ENCODE peak calls at places on chromosomes 1 and 21, in five cellular contexts. One of them, this sample, is unnamed.
A peak's percentile ranks its signal among the peaks of the same experiment; 100 is the strongest.

GRCh38 chr21:35603471-35603870 is 456.9 kb downstream of the SETD4 start:
- DNase-seq in MV-4-11: no peak
- DNase-seq in Right ventricle myocardium superior: no peak
- DNase-seq in occipital lobe: no peak
- DNase-seq in cardiac septum: no peak
- DNase-seq in this sample: no peak

GRCh38 chr1:201826830-201827229 is 2.1 kb upstream of the IPO9 start:
- DNase-seq in MV-4-11: no peak
- DNase-seq in Right ventricle myocardium superior: no peak
- DNase-seq in occipital lobe: no peak
- DNase-seq in cardiac septum: no peak
- DNase-seq in this sample: no peak

GRCh38 chr1:169858467-169858866 is 35.2 kb downstream of the SCYL3 start:
- DNase-seq in MV-4-11: no peak
- DNase-seq in Right ventricle myocardium superior: no peak
- DNase-seq in occipital lobe: no peak
- DNase-seq in cardiac septum: no peak
- DNase-seq in this sample: no peak

GRCh38 chr1:151144474-151145157 is 1.8 kb downstream of the SEMA6C start:
- DNase-seq in MV-4-11: no peak
- DNase-seq in Right ventricle myocardium superior: no peak
- DNase-seq in occipital lobe: no peak
- DNase-seq in cardiac septum: no peak
- DNase-seq in this sample: no peak

GRCh38 chr1:113002297-113002696 is 46.3 kb upstream of the SLC16A1 start:
- DNase-seq in MV-4-11: no peak
- DNase-seq in Right ventricle myocardium superior: no peak
- DNase-seq in occipital lobe: no peak
- DNase-seq in cardiac septum: no peak
- DNase-seq in this sample: no peak

GRCh38 chr1:41891403-41891896 is 27.3 kb downstream of the HIVEP3 start:
- DNase-seq in MV-4-11: peak; percentile 53
- DNase-seq in Right ventricle myocardium superior: peak; percentile 50
- DNase-seq in occipital lobe: no peak
- DNase-seq in cardiac septum: no peak
- DNase-seq in this sample: peak; percentile 70

GRCh38 chr1:4005431-4005830 is 105.4 kb upstream of the C1orf174 start:
- DNase-seq in MV-4-11: no peak
- DNase-seq in Right ventricle myocardium superior: no peak
- DNase-seq in occipital lobe: no peak
- DNase-seq in cardiac septum: peak; percentile 43
- DNase-seq in this sample: peak; percentile 45

GRCh38 chr1:231724876-231725647 is 98.5 kb downstream of the DISC1 start:
- DNase-seq in MV-4-11: peak; percentile 79
- DNase-seq in Right ventricle myocardium superior: no peak
- DNase-seq in occipital lobe: no peak
- DNase-seq in cardiac septum: no peak
- DNase-seq in this sample: no peak

GRCh38 chr1:154970631-154971340 is at the start of gene SHC1:
- DNase-seq in MV-4-11: peak; percentile 53
- DNase-seq in Right ventricle myocardium superior: peak; percentile 96
- DNase-seq in occipital lobe: peak; percentile 91
- DNase-seq in cardiac septum: peak; percentile 95
- DNase-seq in this sample: peak; percentile 92

GRCh38 chr21:42645211-42646075 is 8.0 kb upstream of the PDE9A start:
- DNase-seq in MV-4-11: no peak
- DNase-seq in Right ventricle myocardium superior: peak; percentile 30
- DNase-seq in occipital lobe: no peak
- DNase-seq in cardiac septum: no peak
- DNase-seq in this sample: no peak

GRCh38 chr21:42193131-42193671 is 25.7 kb upstream of the ABCG1 start:
- DNase-seq in MV-4-11: peak; percentile 62
- DNase-seq in Right ventricle myocardium superior: no peak
- DNase-seq in occipital lobe: no peak
- DNase-seq in cardiac septum: no peak
- DNase-seq in this sample: no peak

GRCh38 chr1:27660300-27660837 is 11.6 kb downstream of the IFI6 start:
- DNase-seq in MV-4-11: peak; percentile 12
- DNase-seq in Right ventricle myocardium superior: no peak
- DNase-seq in occipital lobe: no peak
- DNase-seq in cardiac septum: no peak
- DNase-seq in this sample: no peak

GRCh38 chr1:118337346-118337745 is 152.3 kb upstream of the SPAG17 start:
- DNase-seq in MV-4-11: no peak
- DNase-seq in Right ventricle myocardium superior: no peak
- DNase-seq in occipital lobe: no peak
- DNase-seq in cardiac septum: no peak
- DNase-seq in this sample: no peak

GRCh38 chr1:248372394-248372793 is 3.2 kb upstream of the OR2T6 start:
- DNase-seq in MV-4-11: no peak
- DNase-seq in Right ventricle myocardium superior: no peak
- DNase-seq in occipital lobe: no peak
- DNase-seq in cardiac septum: no peak
- DNase-seq in this sample: peak; percentile 27

GRCh38 chr1:234823191-234824176 is 213.5 kb upstream of the IRF2BP2 start:
- DNase-seq in MV-4-11: no peak
- DNase-seq in Right ventricle myocardium superior: no peak
- DNase-seq in occipital lobe: no peak
- DNase-seq in cardiac septum: no peak
- DNase-seq in this sample: no peak

GRCh38 chr1:165862448-165862847 is 35.0 kb downstream of the UCK2 start:
- DNase-seq in MV-4-11: peak; percentile 62
- DNase-seq in Right ventricle myocardium superior: no peak
- DNase-seq in occipital lobe: no peak
- DNase-seq in cardiac septum: no peak
- DNase-seq in this sample: no peak

GRCh38 chr1:44970317-44970716 is 16.1 kb downstream of the EIF2B3 start:
- DNase-seq in MV-4-11: no peak
- DNase-seq in Right ventricle myocardium superior: no peak
- DNase-seq in occipital lobe: no peak
- DNase-seq in cardiac septum: no peak
- DNase-seq in this sample: no peak

GRCh38 chr1:109298666-109299086 is 8.1 kb downstream of the MYBPHL start:
- DNase-seq in MV-4-11: no peak
- DNase-seq in Right ventricle myocardium superior: no peak
- DNase-seq in occipital lobe: no peak
- DNase-seq in cardiac septum: peak; percentile 81
- DNase-seq in this sample: peak; percentile 78

GRCh38 chr1:40385437-40386310 is 12.1 kb downstream of the SMAP2 start:
- DNase-seq in MV-4-11: peak; percentile 99
- DNase-seq in Right ventricle myocardium superior: no peak
- DNase-seq in occipital lobe: no peak
- DNase-seq in cardiac septum: no peak
- DNase-seq in this sample: no peak

GRCh38 chr1:51236548-51237312 is 657 bp downstream of the RNF11 start:
- DNase-seq in MV-4-11: peak; percentile 21
- DNase-seq in Right ventricle myocardium superior: peak; percentile 59
- DNase-seq in occipital lobe: peak; percentile 27
- DNase-seq in cardiac septum: peak; percentile 77
- DNase-seq in this sample: peak; percentile 76

GRCh38 chr1:243471754-243472725 is 216.2 kb downstream of the SDCCAG8 start:
- DNase-seq in MV-4-11: peak; percentile 92
- DNase-seq in Right ventricle myocardium superior: no peak
- DNase-seq in occipital lobe: no peak
- DNase-seq in cardiac septum: no peak
- DNase-seq in this sample: no peak

GRCh38 chr1:183807549-183808168 is 2.7 kb downstream of the RGL1 start:
- DNase-seq in MV-4-11: peak; percentile 59
- DNase-seq in Right ventricle myocardium superior: peak; percentile 59
- DNase-seq in occipital lobe: no peak
- DNase-seq in cardiac septum: no peak
- DNase-seq in this sample: no peak

GRCh38 chr1:119784127-119784781 is 15.5 kb upstream of the HMGCS2 start:
- DNase-seq in MV-4-11: peak; percentile 78
- DNase-seq in Right ventricle myocardium superior: peak; percentile 86
- DNase-seq in occipital lobe: no peak
- DNase-seq in cardiac septum: no peak
- DNase-seq in this sample: peak; percentile 90

GRCh38 chr1:226664413-226665101 is 74.5 kb downstream of the ITPKB start:
- DNase-seq in MV-4-11: no peak
- DNase-seq in Right ventricle myocardium superior: peak; percentile 54
- DNase-seq in occipital lobe: no peak
- DNase-seq in cardiac septum: no peak
- DNase-seq in this sample: no peak

GRCh38 chr1:118983558-118984021 is 4.6 kb downstream of the TBX15 start:
- DNase-seq in MV-4-11: no peak
- DNase-seq in Right ventricle myocardium superior: no peak
- DNase-seq in occipital lobe: no peak
- DNase-seq in cardiac septum: no peak
- DNase-seq in this sample: no peak

GRCh38 chr1:202880062-202880461 is 8.9 kb downstream of the RABIF start:
- DNase-seq in MV-4-11: no peak
- DNase-seq in Right ventricle myocardium superior: no peak
- DNase-seq in occipital lobe: no peak
- DNase-seq in cardiac septum: no peak
- DNase-seq in this sample: no peak

GRCh38 chr1:68051475-68051874 is 1.0 kb upstream of the DIRAS3 start:
- DNase-seq in MV-4-11: no peak
- DNase-seq in Right ventricle myocardium superior: peak; percentile 64
- DNase-seq in occipital lobe: no peak
- DNase-seq in cardiac septum: no peak
- DNase-seq in this sample: no peak

GRCh38 chr1:15578921-15579682 is 5.7 kb downstream of the AGMAT start:
- DNase-seq in MV-4-11: peak; percentile 1
- DNase-seq in Right ventricle myocardium superior: no peak
- DNase-seq in occipital lobe: no peak
- DNase-seq in cardiac septum: no peak
- DNase-seq in this sample: peak; percentile 48

GRCh38 chr1:227883641-227884301 is 64.0 kb downstream of the WNT9A start:
- DNase-seq in MV-4-11: no peak
- DNase-seq in Right ventricle myocardium superior: no peak
- DNase-seq in occipital lobe: no peak
- DNase-seq in cardiac septum: peak; percentile 74
- DNase-seq in this sample: peak; percentile 62

GRCh38 chr1:31372961-31373896 is at the start of gene FABP3:
- DNase-seq in MV-4-11: peak; percentile 8
- DNase-seq in Right ventricle myocardium superior: peak; percentile 91
- DNase-seq in occipital lobe: peak; percentile 71
- DNase-seq in cardiac septum: peak; percentile 93
- DNase-seq in this sample: peak; percentile 89

GRCh38 chr1:219692981-219693380 is 80.1 kb upstream of the ZC3H11B start:
- DNase-seq in MV-4-11: no peak
- DNase-seq in Right ventricle myocardium superior: no peak
- DNase-seq in occipital lobe: no peak
- DNase-seq in cardiac septum: no peak
- DNase-seq in this sample: no peak

This sample was measured in upper lobe of right lung.